ENCODE peak calls at places on chromosomes 7 and 10, in four cellular contexts. F, X, W and E are unnamed samples.

GRCh38 chr7:2527505-2528464 is 8.2 kb downstream of the LFNG start:
- DNase-seq in X (peak), F (no peak), W (peak), E (no peak)

GRCh38 chr7:126574276-126574675 is 678.5 kb downstream of the GRM8 start:
- DNase-seq in X (no peak), W (no peak), F (no peak), E (no peak)

GRCh38 chr7:27115161-27116018 is 12.9 kb upstream of the HOXA2 start:
- DNase-seq in X (no peak), W (no peak), F (peak), E (no peak)

GRCh38 chr10:86366033-86366901 is at the start of gene GRID1:
- DNase-seq in F (peak), X (no peak), W (peak), E (peak)

GRCh38 chr7:117019786-117020604 is 66.7 kb downstream of the ST7 start:
- DNase-seq in F (peak), W (peak), X (no peak), E (peak)

GRCh38 chr10:100186253-100186780 is 488 bp upstream of the ERLIN1 start:
- DNase-seq in X (no peak), W (no peak), F (peak), E (peak)

GRCh38 chr7:68720722-68721121 is 877.6 kb upstream of the AUTS2 start:
- DNase-seq in F (no peak), W (no peak), X (no peak), E (no peak)

GRCh38 chr7:76063525-76063924 is 15.6 kb downstream of the MDH2 start:
- DNase-seq in F (no peak), W (peak), X (no peak), E (no peak)

GRCh38 chr7:66356277-66356721 is 151.2 kb downstream of the TPST1 start:
- DNase-seq in F (no peak), W (no peak), X (no peak), E (no peak)

GRCh38 chr7:157468221-157469111 is 131.7 kb downstream of the DNAJB6 start:
- DNase-seq in X (no peak), F (no peak), W (no peak), E (no peak)

GRCh38 chr10:124722812-124723783 is 21.1 kb downstream of the FAM53B start:
- DNase-seq in W (no peak), X (no peak), F (no peak), E (no peak)

GRCh38 chr7:37390149-37390548 is 58.5 kb downstream of the ELMO1 start:
- DNase-seq in F (no peak), X (no peak), W (no peak), E (no peak)
- TF ChIP-seq ELF4 in F (no peak), X (no peak), W (no peak), E (no peak)

DNA sequence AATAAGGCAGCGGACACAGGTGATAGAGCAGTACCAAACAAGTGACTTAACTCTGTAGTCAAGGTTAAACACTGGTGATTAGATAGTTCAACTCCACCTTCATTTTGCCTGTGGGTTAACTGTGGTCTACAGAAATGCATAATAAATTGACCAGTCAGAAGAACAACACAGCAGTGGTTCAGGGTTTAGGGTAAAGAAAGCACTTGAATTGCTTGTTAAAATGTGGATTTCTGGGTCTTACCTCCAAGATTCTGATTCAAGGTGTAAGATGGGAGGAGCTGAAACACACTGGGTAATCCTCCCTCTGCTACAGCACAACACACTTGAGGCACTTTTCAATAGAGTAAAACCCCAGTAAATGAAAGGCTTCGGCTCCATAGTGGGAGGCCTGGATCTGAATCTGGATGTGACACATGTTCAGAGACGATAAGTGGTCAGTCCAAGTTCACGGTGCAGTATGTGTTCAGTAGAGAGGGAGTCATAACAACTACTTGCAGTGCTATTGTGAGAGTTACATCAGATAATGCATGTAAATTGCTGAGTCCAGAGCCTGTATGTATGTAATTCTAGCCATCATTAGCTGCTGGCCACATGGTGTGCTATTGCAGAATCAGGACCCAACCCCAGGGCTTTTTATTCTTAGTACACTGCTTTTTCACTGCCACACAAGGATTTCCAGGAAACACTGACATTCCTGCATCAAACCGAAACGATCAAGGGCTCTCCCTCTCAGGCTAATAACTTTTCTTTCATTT is 141.7 kb downstream of the SORCS1 start:
- DNase-seq in W (peak), X (no peak), F (no peak), E (peak)
- TF ChIP-seq SP1 in W (no peak), X (no peak), F (no peak), E (no peak)

GRCh38 chr10:129704786-129705525 is 237.9 kb downstream of the MGMT start:
- DNase-seq in X (no peak), W (no peak), F (no peak), E (no peak)
- TF ChIP-seq ELF4 in X (no peak), W (no peak), F (no peak), E (no peak)

DNA sequence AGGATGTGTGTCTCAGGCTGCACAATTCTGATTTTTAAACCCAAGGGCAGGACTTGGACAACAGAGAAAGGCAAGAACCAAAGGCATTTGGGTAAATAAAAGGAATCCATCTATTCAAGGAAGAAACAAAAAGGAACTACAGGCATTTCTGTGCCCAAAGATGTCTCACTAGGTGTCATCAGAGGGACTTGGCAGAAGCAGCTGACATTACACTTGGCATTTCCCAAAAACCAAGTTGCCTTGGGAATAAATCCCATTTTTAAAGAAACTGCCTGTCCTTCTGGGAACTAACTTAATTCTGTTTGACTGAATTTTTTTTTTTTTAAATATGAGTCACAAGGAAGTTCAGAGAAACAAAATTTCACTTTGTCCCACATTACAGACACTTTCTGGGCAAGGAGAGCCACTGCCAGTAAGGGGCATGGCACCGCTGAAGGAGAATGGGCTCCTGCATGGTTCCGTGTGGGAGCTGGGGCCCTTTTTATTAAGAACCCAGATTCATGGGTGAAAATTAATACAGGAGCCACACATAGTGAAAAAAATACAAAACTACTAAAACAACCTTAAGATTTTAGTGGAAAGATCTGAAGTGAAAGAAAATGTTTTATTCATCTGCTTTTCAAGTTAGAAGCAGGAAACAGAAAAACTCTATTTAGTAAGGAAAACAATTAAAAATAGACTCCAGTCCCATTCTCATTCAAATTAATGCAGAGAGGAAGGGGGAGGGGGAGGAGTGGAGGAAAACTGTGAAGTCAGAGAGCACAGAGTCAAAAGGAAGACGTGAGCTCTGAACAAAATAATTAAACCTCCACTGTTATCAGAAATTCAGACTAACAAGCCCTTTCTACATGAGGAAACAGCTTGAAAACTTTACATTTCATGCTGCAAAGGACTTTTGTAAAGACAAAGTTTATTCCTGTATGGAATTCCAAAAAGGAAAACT is 118.4 kb upstream of the PDLIM1 start:
- DNase-seq in W (no peak), X (no peak), F (no peak), E (no peak)
- TF ChIP-seq SP1 in W (no peak), X (no peak), F (no peak), E (no peak)

GRCh38 chr7:39587393-39587792 is 21.2 kb downstream of the YAE1 start:
- DNase-seq in F (no peak), X (no peak), W (no peak), E (no peak)

GRCh38 chr7:39588401-39588800 is 22.2 kb downstream of the YAE1 start:
- DNase-seq in X (no peak), F (no peak), W (no peak), E (no peak)

GRCh38 chr7:39595102-39595620 is 28.2 kb upstream of the RALA start:
- DNase-seq in X (peak), F (no peak), W (no peak), E (no peak)

GRCh38 chr7:39592586-39592985 is 26.4 kb downstream of the YAE1 start:
- DNase-seq in F (no peak), X (no peak), W (no peak), E (no peak)

GRCh38 chr7:39589323-39590111 is 23.3 kb downstream of the YAE1 start:
- DNase-seq in W (peak), X (no peak), F (peak), E (peak)
- TF ChIP-seq ELF4 in W (no peak), X (no peak), F (no peak), E (no peak)

DNA sequence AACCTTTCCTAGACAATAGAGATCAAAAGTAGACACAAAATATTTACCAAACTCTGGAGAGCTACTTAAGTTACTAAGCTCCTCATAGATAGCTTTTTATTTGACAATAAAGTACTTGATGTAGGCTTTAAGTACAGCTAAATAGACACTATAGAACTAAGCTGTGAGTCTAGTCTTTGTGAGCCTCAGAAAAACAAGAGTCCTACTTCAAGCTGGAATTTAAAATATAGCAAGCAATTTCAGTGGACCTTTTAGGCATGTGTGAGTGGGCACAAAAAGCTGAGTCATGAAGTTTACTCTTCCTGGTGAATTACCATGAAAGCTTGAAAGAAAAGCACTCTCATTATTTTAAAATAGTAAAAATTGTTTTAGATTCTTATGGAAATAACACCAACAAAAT is 76.1 kb downstream of the ADD3 start:
- DNase-seq in F (no peak), W (no peak), X (no peak), E (no peak)
- TF ChIP-seq SP1 in F (no peak), W (no peak), X (no peak), E (no peak)

GRCh38 chr10:48765527-48765926 is 80.9 kb downstream of the WDFY4 start:
- DNase-seq in X (no peak), W (no peak), F (no peak), E (no peak)
- TF ChIP-seq ELF4 in X (no peak), W (no peak), F (no peak), E (no peak)

GRCh38 chr7:112255388-112255720 is 48.9 kb downstream of the ZNF277 start:
- DNase-seq in F (no peak), X (no peak), W (no peak), E (no peak)

GRCh38 chr7:112252141-112252540 is 45.6 kb downstream of the ZNF277 start:
- DNase-seq in W (no peak), F (no peak), X (no peak), E (no peak)

GRCh38 chr7:112254709-112255387 is 48.4 kb downstream of the ZNF277 start:
- DNase-seq in W (no peak), X (no peak), F (no peak), E (no peak)

GRCh38 chr7:112252691-112253090 is 46.2 kb downstream of the ZNF277 start:
- DNase-seq in W (no peak), X (no peak), F (no peak), E (no peak)

DNA sequence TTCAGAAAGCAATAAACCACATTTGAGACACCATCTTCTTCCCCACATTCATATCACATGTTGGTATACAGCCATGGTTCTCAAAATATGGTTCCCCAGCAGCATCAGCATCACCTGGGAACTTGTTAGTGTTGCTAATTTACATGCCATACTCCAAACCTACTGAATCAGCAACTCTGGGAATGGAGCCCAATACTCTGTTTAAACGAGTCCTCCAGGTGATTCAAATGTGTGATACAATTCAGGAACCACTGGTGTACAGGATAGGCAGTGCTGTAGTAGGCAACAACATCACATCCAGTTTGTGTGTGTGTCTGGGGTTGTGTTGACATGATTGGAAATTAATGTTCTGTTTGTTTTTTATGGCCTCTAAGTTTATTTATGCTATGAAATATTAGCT is 47.7 kb downstream of the ZNF277 start:
- DNase-seq in F (no peak), W (no peak), X (no peak), E (no peak)
- TF ChIP-seq SP1 in F (no peak), W (no peak), X (no peak), E (no peak)

DNA sequence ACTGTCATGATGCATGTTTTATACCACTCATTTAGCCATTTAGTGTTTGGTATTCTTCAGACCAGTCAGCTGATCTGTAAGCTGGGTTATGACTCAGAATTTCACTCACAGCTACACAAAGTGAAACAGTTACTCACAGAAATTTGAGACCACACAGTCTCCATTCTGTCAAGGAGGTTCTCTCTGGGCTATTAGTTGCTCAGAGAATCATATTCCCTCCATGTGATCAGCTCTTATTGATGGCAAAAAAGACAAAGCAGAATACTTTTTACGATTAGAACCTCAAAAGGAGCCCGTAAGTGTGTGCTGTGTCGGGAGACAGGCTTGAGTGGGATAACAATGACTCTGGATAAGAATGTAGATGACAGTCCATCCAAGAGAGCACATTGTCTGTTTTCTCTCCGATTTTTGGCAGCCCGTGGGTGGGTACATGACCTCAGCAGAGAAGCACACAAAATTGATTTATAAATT is 277.6 kb upstream of the SORCS1 start:
- DNase-seq in W (no peak), X (no peak), F (no peak), E (no peak)
- TF ChIP-seq ELF4 in W (no peak), X (no peak), F (no peak), E (no peak)